ENCODE peak calls at places on chromosome 16, in four cellular contexts. Z is NCI-H510A treated with DMSO at 0.1 percent for 48 hours, U is T-helper 2 cell, E is heart left ventricle. V is an unnamed sample.

GRCh38 chr16:47278571-47278970 is 134.8 kb upstream of the NETO2 start:
- DNase-seq in Z (no peak), U (no peak), E (no peak), V (no peak)

GRCh38 chr16:22318690-22319358 is 21.6 kb downstream of the POLR3E start:
- DNase-seq in Z (peak; percentile 9), U (no peak), E (no peak), V (no peak)

GRCh38 chr16:595942-596735 is 6.3 kb downstream of the RAB40C start:
- DNase-seq in Z (no peak), U (no peak), E (no peak), V (peak; percentile 23)

GRCh38 chr16:522320-523096 is 5.0 kb upstream of the CAPN15 start:
- DNase-seq in Z (no peak), U (no peak), E (no peak), V (no peak)

GRCh38 chr16:2954647-2955381 is 9.3 kb upstream of the KREMEN2 start:
- DNase-seq in Z (no peak), U (no peak), E (no peak), V (peak; percentile 10)

GRCh38 chr16:58077796-58078195 is 51.4 kb downstream of the CFAP20 start:
- DNase-seq in Z (no peak), U (no peak), E (no peak), V (no peak)

GRCh38 chr16:1158456-1159324 is 5.8 kb downstream of the CACNA1H start:
- DNase-seq in Z (no peak), U (no peak), E (peak; percentile 80), V (no peak)

GRCh38 chr16:66603537-66604375 is 748 bp upstream of the CMTM3 start:
- DNase-seq in Z (peak; percentile 35), U (peak; percentile 27), E (peak; percentile 65), V (peak; percentile 36)

GRCh38 chr16:74774223-74775139 is at the start of gene FA2H:
- DNase-seq in Z (peak; percentile 80), U (peak; percentile 37), E (peak; percentile 37), V (peak; percentile 90)

GRCh38 chr16:69327585-69328310 is 2.6 kb downstream of the PDF start:
- DNase-seq in Z (no peak), U (no peak), E (no peak), V (no peak)

GRCh38 chr16:30567991-30568638 is 3.4 kb downstream of the ZNF688 start:
- DNase-seq in Z (peak; percentile 73), U (no peak), E (no peak), V (peak; percentile 47)

GRCh38 chr16:85333744-85334640 is 221.7 kb upstream of the CIBAR2 start:
- DNase-seq in Z (no peak), U (no peak), E (no peak), V (no peak)